ENCODE peak calls at places on chromosome 2, in four cellular contexts. One of them, this sample, is unnamed. For H3K4me1, the result is how much of the 10 kb centered on the place peaks cover.

GRCh38 chr2:239824866-239825704 is 200.1 kb downstream of the NDUFA10 start:
- DNase-seq in PC-3: no peak
- DNase-seq in adipocyte: no peak
- DNase-seq in mammary epithelial cell: no peak
- DNase-seq in this sample: no peak

GRCh38 chr2:203062126-203062525 is 47.5 kb downstream of the NBEAL1 start:
- DNase-seq in mammary epithelial cell: no peak
- DNase-seq in PC-3: no peak
- DNase-seq in adipocyte: no peak
- DNase-seq in this sample: peak

GRCh38 chr2:156935611-156936010 is 321.9 kb upstream of the GALNT5 start:
- DNase-seq in PC-3: peak
- DNase-seq in mammary epithelial cell: peak
- DNase-seq in adipocyte: peak
- DNase-seq in this sample: no peak

GRCh38 chr2:225468131-225468530 is 68.6 kb downstream of the NYAP2 start:
- DNase-seq in mammary epithelial cell: no peak
- DNase-seq in PC-3: no peak
- DNase-seq in adipocyte: peak
- DNase-seq in this sample: no peak

GRCh38 chr2:3641841-3642421 is 16.1 kb upstream of the ALLC start:
- DNase-seq in PC-3: no peak
- DNase-seq in adipocyte: no peak
- DNase-seq in mammary epithelial cell: no peak
- DNase-seq in this sample: no peak

GRCh38 chr2:26491563-26492167 is 13.7 kb upstream of the OTOF start:
- DNase-seq in mammary epithelial cell: no peak
- DNase-seq in PC-3: no peak
- DNase-seq in adipocyte: no peak
- DNase-seq in this sample: no peak

GRCh38 chr2:128406629-128407252 is 88.1 kb upstream of the HS6ST1 start:
- DNase-seq in adipocyte: no peak
- DNase-seq in PC-3: no peak
- DNase-seq in mammary epithelial cell: no peak
- DNase-seq in this sample: no peak

GRCh38 chr2:123103902-123104301 is 921.2 kb upstream of the CNTNAP5 start:
- DNase-seq in PC-3: no peak
- DNase-seq in adipocyte: no peak
- DNase-seq in mammary epithelial cell: no peak
- DNase-seq in this sample: no peak

GRCh38 chr2:46486441-46486840 is 7.1 kb downstream of the TMEM247 start:
- DNase-seq in mammary epithelial cell: no peak
- DNase-seq in PC-3: no peak
- DNase-seq in adipocyte: no peak
- DNase-seq in this sample: no peak

GRCh38 chr2:85291425-85292023 is 36.3 kb downstream of the TGOLN2 start:
- DNase-seq in adipocyte: no peak
- DNase-seq in PC-3: no peak
- DNase-seq in mammary epithelial cell: no peak
- DNase-seq in this sample: no peak

GRCh38 chr2:29326926-29327325 is 211.7 kb downstream of the CLIP4 start:
- DNase-seq in adipocyte: no peak
- DNase-seq in mammary epithelial cell: no peak
- DNase-seq in PC-3: no peak
- DNase-seq in this sample: no peak

GRCh38 chr2:133553251-133553650 is 15.0 kb downstream of the NCKAP5 start:
- DNase-seq in adipocyte: no peak
- DNase-seq in PC-3: no peak
- DNase-seq in mammary epithelial cell: no peak
- DNase-seq in this sample: no peak

GRCh38 chr2:56244911-56245530 is 61.2 kb downstream of the CCDC85A start:
- DNase-seq in adipocyte: peak
- DNase-seq in PC-3: no peak
- DNase-seq in mammary epithelial cell: peak
- DNase-seq in this sample: peak

GRCh38 chr2:143940720-143941119 is 579.2 kb downstream of the ZEB2 start:
- DNase-seq in PC-3: no peak
- DNase-seq in adipocyte: no peak
- DNase-seq in mammary epithelial cell: no peak
- DNase-seq in this sample: no peak

GRCh38 chr2:12720181-12720580 is 3.4 kb downstream of the TRIB2 start:
- DNase-seq in adipocyte: no peak
- DNase-seq in mammary epithelial cell: no peak
- DNase-seq in PC-3: no peak
- DNase-seq in this sample: peak

GRCh38 chr2:105932582-105932981 is 187.9 kb downstream of the NCK2 start:
- DNase-seq in adipocyte: no peak
- DNase-seq in mammary epithelial cell: no peak
- DNase-seq in PC-3: no peak
- DNase-seq in this sample: no peak

GRCh38 chr2:201996006-201996405 is 37.6 kb upstream of the FZD7 start:
- DNase-seq in PC-3: no peak
- DNase-seq in mammary epithelial cell: peak
- DNase-seq in adipocyte: no peak
- DNase-seq in this sample: no peak

GRCh38 chr2:173644146-173644545 is 289.5 kb downstream of the CDCA7 start:
- DNase-seq in mammary epithelial cell: peak
- DNase-seq in adipocyte: peak
- DNase-seq in PC-3: peak
- DNase-seq in this sample: peak

GRCh38 chr2:20666114-20666363 is 905 bp upstream of the GDF7 start:
- DNase-seq in PC-3: no peak
- DNase-seq in mammary epithelial cell: no peak
- DNase-seq in adipocyte: no peak
- DNase-seq in this sample: no peak

GRCh38 chr2:112692496-112692911 is 28.3 kb upstream of the NT5DC4 start:
- DNase-seq in adipocyte: peak
- DNase-seq in mammary epithelial cell: peak
- DNase-seq in PC-3: peak
- DNase-seq in this sample: peak

GRCh38 chr2:238821391-238821790 is 26.5 kb upstream of the TWIST2 start:
- DNase-seq in adipocyte: no peak
- DNase-seq in PC-3: no peak
- DNase-seq in mammary epithelial cell: no peak
- DNase-seq in this sample: peak

GRCh38 chr2:234840336-234840735 is 111.5 kb upstream of the SH3BP4 start:
- DNase-seq in adipocyte: peak
- DNase-seq in mammary epithelial cell: peak
- DNase-seq in PC-3: peak
- DNase-seq in this sample: peak

GRCh38 chr2:119756837-119757236 is 2.9 kb upstream of the PTPN4 start:
- DNase-seq in mammary epithelial cell: peak
- DNase-seq in adipocyte: peak
- DNase-seq in PC-3: peak
- DNase-seq in this sample: peak

GRCh38 chr2:15555839-15556238 is 5.3 kb downstream of the NBAS start:
- DNase-seq in adipocyte: no peak
- DNase-seq in PC-3: no peak
- DNase-seq in mammary epithelial cell: no peak
- DNase-seq in this sample: no peak

GRCh38 chr2:52881606-52882005 is 886.0 kb upstream of the CHAC2 start:
- DNase-seq in PC-3: peak
- DNase-seq in mammary epithelial cell: peak
- DNase-seq in adipocyte: peak
- DNase-seq in this sample: peak

GRCh38 chr2:55112229-55113016 is 62.2 kb upstream of the RTN4 start:
- DNase-seq in PC-3: no peak
- DNase-seq in adipocyte: peak
- DNase-seq in mammary epithelial cell: no peak
- DNase-seq in this sample: peak

GRCh38 chr2:236541008-236541562 is 28.5 kb upstream of the ACKR3 start:
- DNase-seq in mammary epithelial cell: no peak
- DNase-seq in PC-3: no peak
- DNase-seq in adipocyte: peak
- DNase-seq in this sample: no peak

GRCh38 chr2:219539926-219540678 is 3.5 kb downstream of the CHPF start:
- DNase-seq in adipocyte: no peak
- DNase-seq in PC-3: no peak
- DNase-seq in mammary epithelial cell: no peak
- DNase-seq in this sample: no peak

GRCh38 chr2:118119158-118119715 is 31.0 kb downstream of the INSIG2 start:
- DNase-seq in PC-3: no peak
- DNase-seq in mammary epithelial cell: no peak
- DNase-seq in adipocyte: no peak
- DNase-seq in this sample: no peak

GRCh38 chr2:240252191-240252871 is 111.9 kb upstream of the OTOS start:
- DNase-seq in adipocyte: no peak
- DNase-seq in PC-3: no peak
- DNase-seq in mammary epithelial cell: no peak
- DNase-seq in this sample: no peak

GRCh38 chr2:129922571-129923264 is 56.7 kb upstream of the RAB6C start:
- DNase-seq in PC-3: no peak
- DNase-seq in adipocyte: no peak
- DNase-seq in mammary epithelial cell: no peak
- DNase-seq in this sample: no peak

GRCh38 chr2:135899567-135899966 is 23.3 kb upstream of the MCM6 start:
- DNase-seq in PC-3: no peak
- DNase-seq in mammary epithelial cell: no peak
- DNase-seq in adipocyte: no peak
- DNase-seq in this sample: no peak

GRCh38 chr2:176138526-176139169 is 9.1 kb downstream of the HOXD8 start:
- DNase-seq in adipocyte: no peak
- DNase-seq in mammary epithelial cell: no peak
- DNase-seq in PC-3: no peak
- DNase-seq in this sample: no peak

GRCh38 chr2:176139621-176140020 is 10.1 kb downstream of the HOXD8 start:
- DNase-seq in PC-3: no peak
- DNase-seq in adipocyte: no peak
- DNase-seq in mammary epithelial cell: no peak
- DNase-seq in this sample: no peak

GRCh38 chr2:176140130-176140519 is 10.6 kb downstream of the HOXD8 start:
- DNase-seq in adipocyte: no peak
- DNase-seq in PC-3: no peak
- DNase-seq in mammary epithelial cell: no peak
- DNase-seq in this sample: no peak

GRCh38 chr2:176137883-176138282 is 8.4 kb downstream of the HOXD8 start:
- DNase-seq in adipocyte: no peak
- DNase-seq in mammary epithelial cell: no peak
- DNase-seq in PC-3: no peak
- DNase-seq in this sample: no peak

DNA sequence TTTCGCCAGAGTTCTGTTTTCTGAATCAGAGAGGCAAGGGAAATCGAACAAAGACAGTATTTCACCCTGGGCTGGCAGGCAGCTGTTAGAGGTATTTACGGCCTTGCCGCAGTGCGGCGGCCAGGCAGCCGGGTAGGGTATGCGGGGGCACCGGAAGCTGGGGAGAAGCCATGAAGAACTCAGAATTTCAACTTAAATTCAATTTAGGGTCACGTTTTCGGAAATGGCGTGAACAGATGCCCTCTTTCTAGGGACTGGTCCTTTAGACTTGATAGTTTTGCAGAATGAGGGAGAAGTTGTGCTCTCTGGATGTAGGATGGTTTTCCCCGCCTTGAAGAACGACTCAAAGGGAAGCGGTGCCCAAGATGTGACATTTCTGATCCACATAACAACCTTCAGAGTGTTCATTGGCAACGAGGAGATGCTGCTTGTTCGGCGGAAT is 9.7 kb downstream of the HOXD8 start:
- DNase-seq in PC-3: no peak
- DNase-seq in mammary epithelial cell: no peak
- DNase-seq in adipocyte: no peak
- DNase-seq in this sample: no peak
- H3K4me3 ChIP-seq in PC-3: no peak
- H3K4me3 ChIP-seq in mammary epithelial cell: no peak
- H3K4me3 ChIP-seq in adipocyte: peak
- H3K4me3 ChIP-seq in this sample: peak

DNA sequence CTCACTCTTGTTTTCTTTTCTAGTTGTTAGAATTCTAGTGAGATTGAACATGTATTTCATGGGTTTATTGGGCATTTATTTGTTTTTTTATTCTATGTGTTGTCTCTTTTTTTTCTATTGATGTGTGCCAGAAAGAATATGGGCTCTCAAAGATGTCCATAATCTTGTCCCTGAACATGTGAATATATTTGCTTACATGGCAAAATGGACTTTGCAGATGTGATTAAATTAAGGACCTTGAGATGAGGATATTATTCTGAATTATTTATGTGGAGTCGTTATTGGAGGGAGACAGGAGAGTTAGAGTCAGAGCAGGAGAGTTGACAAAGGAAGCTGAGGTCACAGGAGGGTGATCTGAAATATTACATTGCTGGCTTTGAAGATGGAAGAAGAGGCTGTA is 82.7 kb downstream of the NABP1 start:
- DNase-seq in mammary epithelial cell: no peak
- DNase-seq in PC-3: no peak
- DNase-seq in adipocyte: no peak
- DNase-seq in this sample: no peak
- H3K9ac ChIP-seq in mammary epithelial cell: no peak
- H3K9ac ChIP-seq in PC-3: no peak
- H3K9ac ChIP-seq in adipocyte: no peak
- H3K9ac ChIP-seq in this sample: no peak

DNA sequence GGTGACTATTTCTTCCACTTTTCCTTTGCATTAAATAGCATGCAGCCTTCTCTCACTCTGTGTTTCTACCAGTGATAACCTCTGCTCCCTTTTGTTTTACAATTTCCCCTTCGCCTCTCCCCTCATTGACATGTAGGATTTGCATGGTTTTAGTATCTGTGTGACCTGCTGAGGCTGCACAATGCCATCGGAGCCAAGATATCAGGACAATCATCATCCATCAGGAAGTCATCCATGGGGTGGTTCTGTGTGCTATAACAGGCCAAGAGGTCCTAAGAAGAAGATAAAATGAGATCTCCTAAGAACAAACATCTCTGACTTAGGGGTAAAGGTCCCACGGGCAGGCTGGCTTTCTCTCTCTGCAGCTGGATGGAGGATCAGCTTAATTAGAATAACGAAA is 65.6 kb downstream of the EHD3 start:
- DNase-seq in PC-3: no peak
- DNase-seq in adipocyte: no peak
- DNase-seq in mammary epithelial cell: no peak
- DNase-seq in this sample: no peak
- H3K4me1 ChIP-seq in PC-3: under half
- H3K4me1 ChIP-seq in adipocyte: under half
- H3K4me1 ChIP-seq in mammary epithelial cell: under half
- H3K4me1 ChIP-seq in this sample: under half

GRCh38 chr2:200786826-200787225 is 24.9 kb upstream of the BZW1 start:
- DNase-seq in PC-3: peak
- DNase-seq in adipocyte: peak
- DNase-seq in mammary epithelial cell: peak
- DNase-seq in this sample: peak

GRCh38 chr2:200788129-200788718 is 23.5 kb upstream of the BZW1 start:
- DNase-seq in mammary epithelial cell: peak
- DNase-seq in PC-3: peak
- DNase-seq in adipocyte: peak
- DNase-seq in this sample: peak

GRCh38 chr2:200790185-200790584 is 21.5 kb upstream of the BZW1 start:
- DNase-seq in PC-3: no peak
- DNase-seq in mammary epithelial cell: no peak
- DNase-seq in adipocyte: no peak
- DNase-seq in this sample: no peak

GRCh38 chr2:200786423-200786822 is 25.3 kb upstream of the BZW1 start:
- DNase-seq in mammary epithelial cell: peak
- DNase-seq in adipocyte: peak
- DNase-seq in PC-3: peak
- DNase-seq in this sample: peak

GRCh38 chr2:200787351-200788128 is 24.2 kb upstream of the BZW1 start:
- DNase-seq in PC-3: peak
- DNase-seq in mammary epithelial cell: peak
- DNase-seq in adipocyte: peak
- DNase-seq in this sample: peak
- H3K4me3 ChIP-seq in PC-3: peak
- H3K4me3 ChIP-seq in mammary epithelial cell: no peak
- H3K4me3 ChIP-seq in adipocyte: peak
- H3K4me3 ChIP-seq in this sample: no peak